ENCODE peak calls at places on chromosomes 6 and 20, in five cellular contexts. One of them, this sample, is unnamed.

GRCh38 chr20:14829897-14830296 is 492.5 kb upstream of the FLRT3 start:
- DNase-seq in GM12892: no peak
- DNase-seq in erythroblast: no peak
- DNase-seq in activated effector memory CD4-positive, alpha-beta T cell treated with anti-CD3 and anti-CD28 coated beads, Interleukin-2, amount 50 U/mL, for 16 hours: no peak
- DNase-seq in fibroblast of the conjunctiva: no peak
- DNase-seq in this sample: no peak

GRCh38 chr6:6915813-6916547 is 191.8 kb upstream of the RREB1 start:
- DNase-seq in erythroblast: no peak
- DNase-seq in fibroblast of the conjunctiva: peak
- DNase-seq in GM12892: no peak
- DNase-seq in activated effector memory CD4-positive, alpha-beta T cell treated with anti-CD3 and anti-CD28 coated beads, Interleukin-2, amount 50 U/mL, for 16 hours: no peak
- DNase-seq in this sample: no peak

GRCh38 chr20:24388828-24389325 is 80.6 kb upstream of the SYNDIG1 start:
- DNase-seq in fibroblast of the conjunctiva: no peak
- DNase-seq in erythroblast: no peak
- DNase-seq in activated effector memory CD4-positive, alpha-beta T cell treated with anti-CD3 and anti-CD28 coated beads, Interleukin-2, amount 50 U/mL, for 16 hours: no peak
- DNase-seq in GM12892: no peak
- DNase-seq in this sample: no peak

GRCh38 chr6:108080010-108080780 is 5.7 kb upstream of the OSTM1 start:
- DNase-seq in activated effector memory CD4-positive, alpha-beta T cell treated with anti-CD3 and anti-CD28 coated beads, Interleukin-2, amount 50 U/mL, for 16 hours: no peak
- DNase-seq in fibroblast of the conjunctiva: peak
- DNase-seq in erythroblast: no peak
- DNase-seq in GM12892: no peak
- DNase-seq in this sample: no peak

GRCh38 chr6:33949877-33950831 is 146.4 kb upstream of the MLN start:
- DNase-seq in erythroblast: no peak
- DNase-seq in GM12892: no peak
- DNase-seq in activated effector memory CD4-positive, alpha-beta T cell treated with anti-CD3 and anti-CD28 coated beads, Interleukin-2, amount 50 U/mL, for 16 hours: peak
- DNase-seq in fibroblast of the conjunctiva: no peak
- DNase-seq in this sample: peak

GRCh38 chr6:11196511-11197174 is 35.8 kb downstream of the NEDD9 start:
- DNase-seq in fibroblast of the conjunctiva: no peak
- DNase-seq in activated effector memory CD4-positive, alpha-beta T cell treated with anti-CD3 and anti-CD28 coated beads, Interleukin-2, amount 50 U/mL, for 16 hours: no peak
- DNase-seq in GM12892: no peak
- DNase-seq in erythroblast: no peak
- DNase-seq in this sample: no peak

GRCh38 chr20:1800777-1801176 is 94.4 kb upstream of the SIRPA start:
- DNase-seq in GM12892: no peak
- DNase-seq in activated effector memory CD4-positive, alpha-beta T cell treated with anti-CD3 and anti-CD28 coated beads, Interleukin-2, amount 50 U/mL, for 16 hours: no peak
- DNase-seq in erythroblast: no peak
- DNase-seq in fibroblast of the conjunctiva: no peak
- DNase-seq in this sample: no peak

GRCh38 chr6:108337721-108338120 is 42.9 kb downstream of the AFG1L start:
- DNase-seq in GM12892: no peak
- DNase-seq in fibroblast of the conjunctiva: no peak
- DNase-seq in activated effector memory CD4-positive, alpha-beta T cell treated with anti-CD3 and anti-CD28 coated beads, Interleukin-2, amount 50 U/mL, for 16 hours: no peak
- DNase-seq in erythroblast: no peak
- DNase-seq in this sample: no peak

GRCh38 chr6:139409026-139409425 is 34.6 kb upstream of the CITED2 start:
- DNase-seq in GM12892: no peak
- DNase-seq in activated effector memory CD4-positive, alpha-beta T cell treated with anti-CD3 and anti-CD28 coated beads, Interleukin-2, amount 50 U/mL, for 16 hours: no peak
- DNase-seq in erythroblast: no peak
- DNase-seq in fibroblast of the conjunctiva: peak
- DNase-seq in this sample: no peak

GRCh38 chr6:130922922-130923321 is 95.7 kb downstream of the SMLR1 start:
- DNase-seq in erythroblast: no peak
- DNase-seq in GM12892: no peak
- DNase-seq in activated effector memory CD4-positive, alpha-beta T cell treated with anti-CD3 and anti-CD28 coated beads, Interleukin-2, amount 50 U/mL, for 16 hours: no peak
- DNase-seq in fibroblast of the conjunctiva: no peak
- DNase-seq in this sample: no peak

GRCh38 chr20:46739441-46740213 is 30.2 kb downstream of the SLC2A10 start:
- DNase-seq in erythroblast: no peak
- DNase-seq in GM12892: no peak
- DNase-seq in activated effector memory CD4-positive, alpha-beta T cell treated with anti-CD3 and anti-CD28 coated beads, Interleukin-2, amount 50 U/mL, for 16 hours: no peak
- DNase-seq in fibroblast of the conjunctiva: no peak
- DNase-seq in this sample: no peak